ENCODE peak calls at places on chromosomes 2 and 18, in eight cellular contexts. One of them, this sample, is unnamed.

GRCh38 chr2:144669196-144669987 is 149.5 kb upstream of the ZEB2 start:
- DNase-seq in aorta: no peak
- DNase-seq in effector memory CD4-positive, alpha-beta T cell: no peak
- DNase-seq in lower lobe of right lung: no peak
- DNase-seq in thyroid gland: no peak
- DNase-seq in tibial artery: no peak
- DNase-seq in suprapubic skin: no peak
- DNase-seq in ovary: no peak
- DNase-seq in this sample: no peak

GRCh38 chr18:63216911-63217311 is 102.7 kb downstream of the BCL2 start:
- DNase-seq in aorta: no peak
- DNase-seq in effector memory CD4-positive, alpha-beta T cell: no peak
- DNase-seq in lower lobe of right lung: no peak
- DNase-seq in thyroid gland: no peak
- DNase-seq in tibial artery: no peak
- DNase-seq in suprapubic skin: no peak
- DNase-seq in ovary: no peak
- DNase-seq in this sample: peak; percentile 28

GRCh38 chr18:74897971-74898657 is 300.4 kb downstream of the ZNF407 start:
- DNase-seq in aorta: no peak
- DNase-seq in effector memory CD4-positive, alpha-beta T cell: no peak
- DNase-seq in lower lobe of right lung: no peak
- DNase-seq in thyroid gland: no peak
- DNase-seq in tibial artery: no peak
- DNase-seq in suprapubic skin: no peak
- DNase-seq in ovary: no peak
- DNase-seq in this sample: no peak

GRCh38 chr18:25737710-25738251 is 352.6 kb downstream of the SS18 start:
- DNase-seq in aorta: no peak
- DNase-seq in effector memory CD4-positive, alpha-beta T cell: no peak
- DNase-seq in lower lobe of right lung: no peak
- DNase-seq in thyroid gland: no peak
- DNase-seq in tibial artery: no peak
- DNase-seq in suprapubic skin: no peak
- DNase-seq in ovary: no peak
- DNase-seq in this sample: no peak

GRCh38 chr2:180367831-180368230 is 360.7 kb upstream of the CWC22 start:
- DNase-seq in aorta: no peak
- DNase-seq in effector memory CD4-positive, alpha-beta T cell: no peak
- DNase-seq in lower lobe of right lung: no peak
- DNase-seq in thyroid gland: no peak
- DNase-seq in tibial artery: no peak
- DNase-seq in suprapubic skin: no peak
- DNase-seq in ovary: no peak
- DNase-seq in this sample: no peak

GRCh38 chr18:45728341-45729010 is 4.5 kb downstream of the SLC14A1 start:
- DNase-seq in aorta: no peak
- DNase-seq in effector memory CD4-positive, alpha-beta T cell: no peak
- DNase-seq in lower lobe of right lung: no peak
- DNase-seq in thyroid gland: no peak
- DNase-seq in tibial artery: no peak
- DNase-seq in suprapubic skin: no peak
- DNase-seq in ovary: no peak
- DNase-seq in this sample: no peak

GRCh38 chr18:25764777-25765176 is 325.6 kb downstream of the SS18 start:
- DNase-seq in aorta: no peak
- DNase-seq in effector memory CD4-positive, alpha-beta T cell: no peak
- DNase-seq in lower lobe of right lung: no peak
- DNase-seq in thyroid gland: no peak
- DNase-seq in tibial artery: no peak
- DNase-seq in suprapubic skin: no peak
- DNase-seq in ovary: no peak
- DNase-seq in this sample: no peak

GRCh38 chr2:2663401-2664036 is 332.4 kb upstream of the MYT1L start:
- DNase-seq in aorta: no peak
- DNase-seq in effector memory CD4-positive, alpha-beta T cell: no peak
- DNase-seq in lower lobe of right lung: no peak
- DNase-seq in thyroid gland: no peak
- DNase-seq in tibial artery: no peak
- DNase-seq in suprapubic skin: no peak
- DNase-seq in ovary: no peak
- DNase-seq in this sample: no peak

GRCh38 chr2:204110250-204111183 is 174.0 kb downstream of the ICOS start:
- DNase-seq in aorta: no peak
- DNase-seq in effector memory CD4-positive, alpha-beta T cell: peak; percentile 41
- DNase-seq in lower lobe of right lung: no peak
- DNase-seq in thyroid gland: no peak
- DNase-seq in tibial artery: no peak
- DNase-seq in suprapubic skin: no peak
- DNase-seq in ovary: peak; percentile 36
- DNase-seq in this sample: peak; percentile 28

GRCh38 chr2:199703199-199703598 is 147.8 kb downstream of the FTCDNL1 start:
- DNase-seq in aorta: no peak
- DNase-seq in effector memory CD4-positive, alpha-beta T cell: no peak
- DNase-seq in lower lobe of right lung: no peak
- DNase-seq in thyroid gland: no peak
- DNase-seq in tibial artery: no peak
- DNase-seq in suprapubic skin: no peak
- DNase-seq in ovary: no peak
- DNase-seq in this sample: no peak

GRCh38 chr2:95315801-95316411 is 18.8 kb downstream of the KCNIP3 start:
- DNase-seq in aorta: no peak
- DNase-seq in effector memory CD4-positive, alpha-beta T cell: no peak
- DNase-seq in lower lobe of right lung: no peak
- DNase-seq in thyroid gland: no peak
- DNase-seq in tibial artery: no peak
- DNase-seq in suprapubic skin: no peak
- DNase-seq in ovary: no peak
- DNase-seq in this sample: no peak

GRCh38 chr2:171878481-171878993 is 15.5 kb downstream of the SLC25A12 start:
- DNase-seq in aorta: no peak
- DNase-seq in effector memory CD4-positive, alpha-beta T cell: no peak
- DNase-seq in lower lobe of right lung: no peak
- DNase-seq in thyroid gland: no peak
- DNase-seq in tibial artery: peak; percentile 57
- DNase-seq in suprapubic skin: no peak
- DNase-seq in ovary: no peak
- DNase-seq in this sample: no peak

GRCh38 chr2:46653539-46653938 is 174.2 kb downstream of the TMEM247 start:
- DNase-seq in aorta: no peak
- DNase-seq in effector memory CD4-positive, alpha-beta T cell: no peak
- DNase-seq in lower lobe of right lung: no peak
- DNase-seq in thyroid gland: no peak
- DNase-seq in tibial artery: no peak
- DNase-seq in suprapubic skin: no peak
- DNase-seq in ovary: no peak
- DNase-seq in this sample: no peak

GRCh38 chr2:72770879-72771461 is 54.9 kb downstream of the EXOC6B start:
- DNase-seq in aorta: no peak
- DNase-seq in effector memory CD4-positive, alpha-beta T cell: peak; percentile 46
- DNase-seq in lower lobe of right lung: no peak
- DNase-seq in thyroid gland: peak; percentile 43
- DNase-seq in tibial artery: peak; percentile 64
- DNase-seq in suprapubic skin: no peak
- DNase-seq in ovary: no peak
- DNase-seq in this sample: peak; percentile 64
- H3K4me3 ChIP-seq in aorta: no peak overlapping the region
- H3K4me3 ChIP-seq in effector memory CD4-positive, alpha-beta T cell: no peak overlapping the region
- H3K4me3 ChIP-seq in lower lobe of right lung: no peak overlapping the region
- H3K4me3 ChIP-seq in thyroid gland: no peak overlapping the region
- H3K4me3 ChIP-seq in tibial artery: no peak overlapping the region
- H3K4me3 ChIP-seq in suprapubic skin: no peak overlapping the region
- H3K4me3 ChIP-seq in ovary: no peak overlapping the region
- H3K4me3 ChIP-seq in this sample: no peak overlapping the region

DNA sequence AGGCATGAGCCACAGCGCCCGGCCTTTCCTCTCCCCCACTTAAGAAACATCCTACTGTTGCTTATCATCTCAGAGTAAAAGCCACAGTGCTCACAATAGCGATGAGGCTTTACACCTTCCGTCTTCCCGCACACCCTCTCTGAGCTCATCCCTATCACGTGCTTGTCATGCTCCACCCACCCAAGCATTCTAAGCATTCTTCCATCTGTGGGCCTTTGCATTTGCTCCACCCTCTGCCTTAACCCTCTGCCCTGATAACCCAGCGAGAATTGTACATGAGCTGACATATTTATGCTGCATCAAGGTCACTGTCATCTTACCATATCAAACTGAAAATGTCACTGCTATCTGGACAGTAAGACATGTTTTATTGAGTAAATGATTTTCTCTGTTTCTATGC is 22.6 kb downstream of the FOXI3 start:
- DNase-seq in aorta: no peak
- DNase-seq in effector memory CD4-positive, alpha-beta T cell: no peak
- DNase-seq in lower lobe of right lung: no peak
- DNase-seq in thyroid gland: no peak
- DNase-seq in tibial artery: no peak
- DNase-seq in suprapubic skin: no peak
- DNase-seq in ovary: no peak
- DNase-seq in this sample: no peak
- H3K27me3 ChIP-seq in aorta: no peaks in the 10 kb centered on the region
- H3K27me3 ChIP-seq in effector memory CD4-positive, alpha-beta T cell: no peaks in the 10 kb centered on the region
- H3K27me3 ChIP-seq in lower lobe of right lung: no peaks in the 10 kb centered on the region
- H3K27me3 ChIP-seq in thyroid gland: no peaks in the 10 kb centered on the region
- H3K27me3 ChIP-seq in tibial artery: no peaks in the 10 kb centered on the region
- H3K27me3 ChIP-seq in suprapubic skin: no peaks in the 10 kb centered on the region
- H3K27me3 ChIP-seq in ovary: no peaks in the 10 kb centered on the region
- H3K27me3 ChIP-seq in this sample: no peaks in the 10 kb centered on the region

GRCh38 chr18:78658531-78658930 is 321.1 kb upstream of the SALL3 start:
- DNase-seq in aorta: no peak
- DNase-seq in effector memory CD4-positive, alpha-beta T cell: no peak
- DNase-seq in lower lobe of right lung: no peak
- DNase-seq in thyroid gland: no peak
- DNase-seq in tibial artery: no peak
- DNase-seq in suprapubic skin: no peak
- DNase-seq in ovary: peak; percentile 5
- DNase-seq in this sample: no peak

GRCh38 chr18:78660311-78660710 is 319.3 kb upstream of the SALL3 start:
- DNase-seq in aorta: no peak
- DNase-seq in effector memory CD4-positive, alpha-beta T cell: no peak
- DNase-seq in lower lobe of right lung: no peak
- DNase-seq in thyroid gland: no peak
- DNase-seq in tibial artery: no peak
- DNase-seq in suprapubic skin: no peak
- DNase-seq in ovary: no peak
- DNase-seq in this sample: no peak

GRCh38 chr18:78661316-78661715 is 318.3 kb upstream of the SALL3 start:
- DNase-seq in aorta: no peak
- DNase-seq in effector memory CD4-positive, alpha-beta T cell: no peak
- DNase-seq in lower lobe of right lung: no peak
- DNase-seq in thyroid gland: no peak
- DNase-seq in tibial artery: no peak
- DNase-seq in suprapubic skin: no peak
- DNase-seq in ovary: no peak
- DNase-seq in this sample: no peak

GRCh38 chr18:78659057-78659456 is 320.6 kb upstream of the SALL3 start:
- DNase-seq in aorta: no peak
- DNase-seq in effector memory CD4-positive, alpha-beta T cell: no peak
- DNase-seq in lower lobe of right lung: no peak
- DNase-seq in thyroid gland: no peak
- DNase-seq in tibial artery: no peak
- DNase-seq in suprapubic skin: no peak
- DNase-seq in ovary: peak; percentile 13
- DNase-seq in this sample: no peak

DNA sequence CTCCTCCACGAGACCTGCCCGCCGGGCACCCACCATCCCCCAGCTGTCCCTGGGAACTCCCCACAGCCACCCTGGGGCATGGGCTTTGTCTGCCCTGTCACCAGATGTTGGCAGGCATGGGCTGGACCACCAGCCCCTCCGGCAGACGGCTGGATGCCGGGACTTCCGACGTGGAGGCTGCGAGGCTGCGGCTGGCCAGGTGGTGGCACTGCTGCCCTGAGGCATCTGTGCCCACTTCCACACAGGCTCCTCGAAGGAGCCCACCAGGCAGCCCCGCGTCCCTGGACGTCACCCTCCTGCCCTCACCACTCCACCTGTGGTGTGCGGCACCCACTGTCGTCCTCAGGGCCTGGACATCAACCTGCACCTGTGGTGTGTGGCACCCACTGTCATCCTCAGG is 319.9 kb upstream of the SALL3 start:
- DNase-seq in aorta: no peak
- DNase-seq in effector memory CD4-positive, alpha-beta T cell: no peak
- DNase-seq in lower lobe of right lung: no peak
- DNase-seq in thyroid gland: peak; percentile 44
- DNase-seq in tibial artery: no peak
- DNase-seq in suprapubic skin: no peak
- DNase-seq in ovary: no peak
- DNase-seq in this sample: no peak
- H3K9me3 ChIP-seq in aorta: no peaks in the 10 kb centered on the region
- H3K9me3 ChIP-seq in effector memory CD4-positive, alpha-beta T cell: no peaks in the 10 kb centered on the region
- H3K9me3 ChIP-seq in lower lobe of right lung: no peaks in the 10 kb centered on the region
- H3K9me3 ChIP-seq in thyroid gland: no peaks in the 10 kb centered on the region
- H3K9me3 ChIP-seq in tibial artery: no peaks in the 10 kb centered on the region
- H3K9me3 ChIP-seq in suprapubic skin: no peaks in the 10 kb centered on the region
- H3K9me3 ChIP-seq in ovary: no peaks in the 10 kb centered on the region
- H3K9me3 ChIP-seq in this sample: no peaks in the 10 kb centered on the region

GRCh38 chr18:55419132-55419938 is 168.7 kb downstream of the TCF4 start:
- DNase-seq in aorta: no peak
- DNase-seq in effector memory CD4-positive, alpha-beta T cell: no peak
- DNase-seq in lower lobe of right lung: no peak
- DNase-seq in thyroid gland: no peak
- DNase-seq in tibial artery: no peak
- DNase-seq in suprapubic skin: no peak
- DNase-seq in ovary: no peak
- DNase-seq in this sample: no peak

GRCh38 chr18:55418439-55418838 is 169.6 kb downstream of the TCF4 start:
- DNase-seq in aorta: no peak
- DNase-seq in effector memory CD4-positive, alpha-beta T cell: no peak
- DNase-seq in lower lobe of right lung: no peak
- DNase-seq in thyroid gland: no peak
- DNase-seq in tibial artery: no peak
- DNase-seq in suprapubic skin: no peak
- DNase-seq in ovary: no peak
- DNase-seq in this sample: no peak

GRCh38 chr18:55414475-55414874 is 173.5 kb downstream of the TCF4 start:
- DNase-seq in aorta: no peak
- DNase-seq in effector memory CD4-positive, alpha-beta T cell: no peak
- DNase-seq in lower lobe of right lung: no peak
- DNase-seq in thyroid gland: no peak
- DNase-seq in tibial artery: no peak
- DNase-seq in suprapubic skin: no peak
- DNase-seq in ovary: no peak
- DNase-seq in this sample: no peak

GRCh38 chr18:55415258-55415871 is 172.6 kb downstream of the TCF4 start:
- DNase-seq in aorta: peak; percentile 97
- DNase-seq in effector memory CD4-positive, alpha-beta T cell: peak; percentile 32
- DNase-seq in lower lobe of right lung: peak; percentile 87
- DNase-seq in thyroid gland: peak; percentile 85
- DNase-seq in tibial artery: peak; percentile 94
- DNase-seq in suprapubic skin: peak; percentile 94
- DNase-seq in ovary: peak; percentile 93
- DNase-seq in this sample: peak; percentile 67

DNA sequence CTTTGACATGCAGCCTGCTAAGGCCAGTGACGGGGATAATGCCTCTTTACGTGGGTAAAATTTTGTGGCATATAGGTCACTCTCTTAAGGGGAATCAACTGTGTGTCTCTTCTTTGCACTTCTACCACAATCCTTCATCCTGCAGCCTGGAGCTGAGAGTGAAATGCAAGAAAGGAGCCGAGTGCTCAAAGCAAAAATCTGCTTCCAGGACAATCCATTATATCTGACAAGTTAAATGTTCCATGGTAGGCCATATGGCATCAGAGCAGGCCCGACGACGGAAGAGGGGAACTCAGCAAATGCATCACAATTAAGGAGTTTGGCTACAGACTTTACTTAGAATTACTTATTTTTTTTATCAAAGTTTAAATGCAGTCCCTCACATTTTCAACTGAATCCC is 171.2 kb downstream of the TCF4 start:
- DNase-seq in aorta: no peak
- DNase-seq in effector memory CD4-positive, alpha-beta T cell: no peak
- DNase-seq in lower lobe of right lung: no peak
- DNase-seq in thyroid gland: no peak
- DNase-seq in tibial artery: no peak
- DNase-seq in suprapubic skin: no peak
- DNase-seq in ovary: no peak
- DNase-seq in this sample: no peak
- H3K4me3 ChIP-seq in aorta: no peak overlapping the region
- H3K4me3 ChIP-seq in effector memory CD4-positive, alpha-beta T cell: no peak overlapping the region
- H3K4me3 ChIP-seq in lower lobe of right lung: no peak overlapping the region
- H3K4me3 ChIP-seq in thyroid gland: no peak overlapping the region
- H3K4me3 ChIP-seq in tibial artery: no peak overlapping the region
- H3K4me3 ChIP-seq in suprapubic skin: no peak overlapping the region
- H3K4me3 ChIP-seq in ovary: no peak overlapping the region
- H3K4me3 ChIP-seq in this sample: no peak overlapping the region

This sample was measured in CD8-positive, alpha-beta memory T cell.